ENCODE peak calls at places on chromosomes 11 and 22, in seven cellular contexts. One of them, this sample, is unnamed.

GRCh38 chr11:80118071-80118470 is 677.2 kb upstream of the TENM4 start:
- DNase-seq in SK-N-SH: no peak
- DNase-seq in HepG2: no peak
- DNase-seq in GM12878: no peak
- DNase-seq in H1: no peak
- DNase-seq in K562: no peak
- DNase-seq in HCT116: no peak
- DNase-seq in this sample: no peak

GRCh38 chr11:47524200-47524874 is 28.6 kb downstream of the CELF1 start:
- DNase-seq in GM12878: no peak
- DNase-seq in K562: no peak
- DNase-seq in HepG2: no peak
- DNase-seq in H1: no peak
- DNase-seq in SK-N-SH: peak
- DNase-seq in HCT116: no peak
- DNase-seq in this sample: peak

GRCh38 chr11:134739136-134739535 is 327.1 kb upstream of the B3GAT1 start:
- DNase-seq in HepG2: no peak
- DNase-seq in HCT116: no peak
- DNase-seq in K562: no peak
- DNase-seq in H1: no peak
- DNase-seq in SK-N-SH: no peak
- DNase-seq in GM12878: no peak
- DNase-seq in this sample: no peak

GRCh38 chr11:13207665-13208594 is 69.7 kb upstream of the BMAL1 start:
- DNase-seq in SK-N-SH: no peak
- DNase-seq in H1: no peak
- DNase-seq in K562: peak
- DNase-seq in HCT116: no peak
- DNase-seq in GM12878: no peak
- DNase-seq in HepG2: peak
- DNase-seq in this sample: no peak

GRCh38 chr11:3121416-3121815 is 43.7 kb downstream of the OSBPL5 start:
- DNase-seq in SK-N-SH: no peak
- DNase-seq in HCT116: no peak
- DNase-seq in GM12878: no peak
- DNase-seq in H1: no peak
- DNase-seq in HepG2: no peak
- DNase-seq in K562: no peak
- DNase-seq in this sample: no peak

GRCh38 chr11:130478204-130478701 is 29.8 kb downstream of the ADAMTS15 start:
- DNase-seq in GM12878: no peak
- DNase-seq in HepG2: no peak
- DNase-seq in H1: no peak
- DNase-seq in HCT116: no peak
- DNase-seq in SK-N-SH: peak
- DNase-seq in K562: no peak
- DNase-seq in this sample: no peak

GRCh38 chr11:112425121-112425520 is 164.5 kb upstream of the PLET1 start:
- DNase-seq in K562: no peak
- DNase-seq in SK-N-SH: no peak
- DNase-seq in HCT116: no peak
- DNase-seq in H1: no peak
- DNase-seq in HepG2: no peak
- DNase-seq in GM12878: no peak
- DNase-seq in this sample: no peak

GRCh38 chr11:121236115-121237001 is 56.2 kb upstream of the SC5D start:
- DNase-seq in GM12878: peak
- DNase-seq in H1: no peak
- DNase-seq in K562: no peak
- DNase-seq in HCT116: no peak
- DNase-seq in HepG2: no peak
- DNase-seq in SK-N-SH: no peak
- DNase-seq in this sample: no peak

GRCh38 chr11:30423886-30424285 is 101.0 kb downstream of the ARL14EP start:
- DNase-seq in H1: no peak
- DNase-seq in HepG2: no peak
- DNase-seq in GM12878: no peak
- DNase-seq in SK-N-SH: no peak
- DNase-seq in HCT116: no peak
- DNase-seq in K562: no peak
- DNase-seq in this sample: peak

GRCh38 chr11:116656011-116656410 is 116.8 kb downstream of the BUD13 start:
- DNase-seq in K562: no peak
- DNase-seq in GM12878: no peak
- DNase-seq in HCT116: no peak
- DNase-seq in H1: no peak
- DNase-seq in HepG2: no peak
- DNase-seq in SK-N-SH: no peak
- DNase-seq in this sample: no peak

GRCh38 chr11:115670538-115671200 is 166.5 kb upstream of the CADM1 start:
- DNase-seq in HCT116: no peak
- DNase-seq in GM12878: no peak
- DNase-seq in K562: no peak
- DNase-seq in SK-N-SH: peak
- DNase-seq in HepG2: no peak
- DNase-seq in H1: no peak
- DNase-seq in this sample: no peak

GRCh38 chr11:32821517-32821916 is 8.2 kb upstream of the PRRG4 start:
- DNase-seq in HCT116: no peak
- DNase-seq in HepG2: no peak
- DNase-seq in H1: no peak
- DNase-seq in K562: no peak
- DNase-seq in GM12878: no peak
- DNase-seq in SK-N-SH: no peak
- DNase-seq in this sample: no peak

GRCh38 chr11:65646921-65647701 is 9.2 kb downstream of the SIPA1 start:
- DNase-seq in K562: no peak
- DNase-seq in SK-N-SH: peak
- DNase-seq in GM12878: no peak
- DNase-seq in HCT116: no peak
- DNase-seq in H1: no peak
- DNase-seq in HepG2: no peak
- DNase-seq in this sample: no peak

GRCh38 chr11:8381343-8381742 is 117.7 kb upstream of the LMO1 start:
- DNase-seq in K562: no peak
- DNase-seq in HepG2: no peak
- DNase-seq in H1: no peak
- DNase-seq in GM12878: no peak
- DNase-seq in SK-N-SH: no peak
- DNase-seq in HCT116: no peak
- DNase-seq in this sample: no peak

GRCh38 chr11:67022961-67023956 is at the start of gene SYT12:
- DNase-seq in H1: no peak
- DNase-seq in GM12878: no peak
- DNase-seq in HCT116: no peak
- DNase-seq in K562: no peak
- DNase-seq in SK-N-SH: peak
- DNase-seq in HepG2: no peak
- DNase-seq in this sample: peak

GRCh38 chr11:1531961-1532586 is 40.0 kb downstream of the DUSP8 start:
- DNase-seq in H1: no peak
- DNase-seq in K562: no peak
- DNase-seq in HepG2: no peak
- DNase-seq in GM12878: no peak
- DNase-seq in HCT116: no peak
- DNase-seq in SK-N-SH: no peak
- DNase-seq in this sample: no peak

GRCh38 chr11:43197357-43197756 is 114.4 kb upstream of the API5 start:
- DNase-seq in K562: no peak
- DNase-seq in HepG2: no peak
- DNase-seq in SK-N-SH: no peak
- DNase-seq in HCT116: no peak
- DNase-seq in GM12878: no peak
- DNase-seq in H1: no peak
- DNase-seq in this sample: peak

DNA sequence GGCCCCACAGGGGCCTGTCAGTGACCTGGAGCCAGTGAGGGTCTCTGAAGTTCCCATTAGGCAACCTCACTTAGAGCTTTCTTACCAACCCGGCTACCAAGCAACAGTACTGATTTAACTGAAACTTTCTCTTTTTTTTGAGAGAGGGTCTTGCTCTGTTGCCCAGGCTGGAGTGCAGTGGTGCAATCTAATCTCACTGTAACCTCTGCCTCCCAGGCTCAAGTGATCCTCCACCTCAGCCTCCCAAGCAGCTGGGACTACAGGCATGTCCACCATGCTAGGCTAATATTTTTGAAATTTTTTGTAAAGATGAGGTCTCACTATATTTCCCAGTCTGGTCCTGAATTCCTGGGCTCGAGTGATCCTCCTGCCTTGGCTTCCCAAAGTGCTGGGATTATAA is 42.5 kb downstream of the ARFGAP3 start:
- DNase-seq in HCT116: no peak
- DNase-seq in H1: no peak
- DNase-seq in HepG2: no peak
- DNase-seq in GM12878: no peak
- DNase-seq in K562: no peak
- DNase-seq in SK-N-SH: no peak
- DNase-seq in this sample: no peak
- TF ChIP-seq JUND in HCT116: no peak
- TF ChIP-seq JUND in H1: no peak
- TF ChIP-seq JUND in HepG2: no peak
- TF ChIP-seq JUND in GM12878: no peak
- TF ChIP-seq JUND in K562: no peak
- TF ChIP-seq JUND in SK-N-SH: no peak
- TF ChIP-seq JUND in this sample: no peak

DNA sequence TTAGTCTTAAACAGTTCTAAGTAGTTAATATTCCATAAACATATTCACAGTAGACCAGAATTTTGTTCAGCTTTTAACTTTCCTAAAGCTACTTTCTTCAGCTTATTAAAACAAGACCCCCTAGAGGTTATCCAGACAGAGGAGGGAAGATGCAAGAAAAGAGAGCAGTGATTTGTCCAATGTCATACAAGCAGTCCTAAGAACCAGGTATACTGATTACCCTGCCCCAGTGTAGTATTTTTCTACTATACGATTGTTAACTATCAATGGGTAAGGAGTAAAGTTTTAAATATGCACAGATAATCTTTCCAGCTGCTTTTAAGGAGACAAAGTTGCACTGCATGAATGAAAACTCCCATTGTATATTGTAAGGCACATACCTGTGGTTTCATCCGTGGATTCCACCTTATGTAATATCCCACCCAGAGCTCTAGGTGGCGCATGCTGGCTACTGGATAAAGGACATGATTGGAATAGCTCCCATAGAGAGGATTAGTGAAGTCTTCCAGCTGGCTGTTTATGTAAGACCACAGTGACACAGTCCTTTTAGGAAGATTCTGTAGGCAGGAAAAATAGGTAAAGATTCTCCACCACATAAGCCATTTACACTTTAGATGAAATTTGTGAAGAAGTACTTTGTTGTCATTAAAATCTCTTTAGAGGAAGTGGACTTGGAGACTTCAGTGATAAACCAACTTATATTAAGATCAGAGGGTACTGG is 45.6 kb downstream of the CEP57 start:
- DNase-seq in HepG2: peak
- DNase-seq in GM12878: peak
- DNase-seq in K562: peak
- DNase-seq in HCT116: peak
- DNase-seq in H1: peak
- DNase-seq in SK-N-SH: peak
- DNase-seq in this sample: peak
- TF ChIP-seq JUND in HepG2: no peak
- TF ChIP-seq JUND in GM12878: no peak
- TF ChIP-seq JUND in K562: no peak
- TF ChIP-seq JUND in HCT116: no peak
- TF ChIP-seq JUND in H1: no peak
- TF ChIP-seq JUND in SK-N-SH: no peak
- TF ChIP-seq JUND in this sample: no peak

GRCh38 chr22:37409557-37409956 is 17.7 kb downstream of the ELFN2 start:
- DNase-seq in K562: no peak
- DNase-seq in GM12878: no peak
- DNase-seq in HepG2: no peak
- DNase-seq in SK-N-SH: no peak
- DNase-seq in HCT116: no peak
- DNase-seq in H1: no peak
- DNase-seq in this sample: no peak
- TF ChIP-seq JUND in K562: no peak
- TF ChIP-seq JUND in GM12878: no peak
- TF ChIP-seq JUND in HepG2: no peak
- TF ChIP-seq JUND in SK-N-SH: no peak
- TF ChIP-seq JUND in HCT116: no peak
- TF ChIP-seq JUND in H1: no peak
- TF ChIP-seq JUND in this sample: no peak

GRCh38 chr11:64086263-64086938 is 50.7 kb downstream of the FLRT1 start:
- DNase-seq in HCT116: no peak
- DNase-seq in K562: no peak
- DNase-seq in HepG2: no peak
- DNase-seq in SK-N-SH: no peak
- DNase-seq in GM12878: no peak
- DNase-seq in H1: no peak
- DNase-seq in this sample: peak

GRCh38 chr11:64085915-64086262 is 50.2 kb downstream of the FLRT1 start:
- DNase-seq in K562: no peak
- DNase-seq in HepG2: no peak
- DNase-seq in GM12878: no peak
- DNase-seq in SK-N-SH: peak
- DNase-seq in HCT116: no peak
- DNase-seq in H1: no peak
- DNase-seq in this sample: no peak

GRCh38 chr11:64084962-64085710 is 49.4 kb downstream of the FLRT1 start:
- DNase-seq in GM12878: no peak
- DNase-seq in K562: no peak
- DNase-seq in SK-N-SH: peak
- DNase-seq in H1: no peak
- DNase-seq in HCT116: no peak
- DNase-seq in HepG2: peak
- DNase-seq in this sample: no peak

GRCh38 chr11:64083681-64084080 is 48.0 kb downstream of the FLRT1 start:
- DNase-seq in HCT116: no peak
- DNase-seq in GM12878: no peak
- DNase-seq in K562: no peak
- DNase-seq in H1: no peak
- DNase-seq in SK-N-SH: no peak
- DNase-seq in HepG2: no peak
- DNase-seq in this sample: no peak

DNA sequence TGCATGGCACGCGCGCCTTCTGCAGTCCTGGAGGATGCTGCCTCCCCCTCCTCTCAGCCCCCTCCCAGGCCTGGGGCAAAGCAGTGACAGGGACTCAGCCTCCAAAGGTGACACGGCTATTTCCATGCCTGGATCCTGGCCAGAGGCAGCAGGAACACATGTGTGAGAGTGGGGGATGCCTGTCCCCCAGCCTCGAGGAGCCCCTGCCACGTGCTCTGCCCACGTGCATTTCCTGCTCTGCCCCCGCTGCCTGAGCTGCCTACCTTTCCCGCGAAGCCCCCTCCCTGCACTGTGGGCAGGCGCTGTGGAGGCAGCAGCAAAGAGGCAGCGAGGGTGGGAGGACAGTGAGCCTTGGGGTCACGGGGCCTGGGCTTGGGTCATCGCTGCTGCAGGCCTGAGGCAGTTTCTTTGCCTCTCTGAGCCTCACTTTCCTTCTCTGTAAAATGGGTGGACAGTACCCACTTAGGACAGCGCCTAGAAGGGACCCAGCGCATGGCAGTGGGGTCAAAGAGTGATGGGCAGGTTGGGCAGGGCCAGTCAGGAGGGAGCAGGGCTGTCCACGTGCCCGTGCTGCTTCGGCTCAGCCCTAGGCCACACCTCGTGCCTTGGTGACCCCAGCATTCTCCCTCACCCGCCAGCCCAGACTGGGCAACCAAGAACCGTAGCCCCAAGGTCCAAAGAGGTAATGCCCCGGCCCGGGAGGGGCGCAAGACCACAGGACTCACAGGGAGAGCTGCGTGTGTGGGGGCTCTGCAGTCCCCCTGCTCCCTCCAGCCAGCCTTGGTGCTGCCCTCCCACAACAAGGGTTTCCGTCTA is 48.6 kb downstream of the FLRT1 start:
- DNase-seq in GM12878: no peak
- DNase-seq in K562: no peak
- DNase-seq in H1: no peak
- DNase-seq in SK-N-SH: no peak
- DNase-seq in HCT116: no peak
- DNase-seq in HepG2: no peak
- DNase-seq in this sample: no peak
- TF ChIP-seq JUND in GM12878: no peak
- TF ChIP-seq JUND in K562: no peak
- TF ChIP-seq JUND in H1: no peak
- TF ChIP-seq JUND in SK-N-SH: no peak
- TF ChIP-seq JUND in HCT116: no peak
- TF ChIP-seq JUND in HepG2: no peak
- TF ChIP-seq JUND in this sample: no peak